ENCODE peak calls at places on chromosome 2, in seven cellular contexts. T, K, C, S, H, R and M are unnamed samples.
A peak's percentile ranks its signal among the peaks of the same experiment; 100 is the strongest.

GRCh38 chr2:98560256-98560771 is 48.0 kb downstream of the COA5 start:
- DNase-seq in K (no peak), H (no peak), C (no peak), T (peak; percentile 91), R (no peak), S (no peak), M (no peak)

GRCh38 chr2:143083636-143084035 is 45.6 kb upstream of the ARHGAP15 start:
- DNase-seq in K (no peak), C (no peak), S (peak; percentile 4), T (peak; percentile 88), H (no peak), R (no peak), M (no peak)

GRCh38 chr2:64730551-64731305 is 77.0 kb upstream of the SERTAD2 start:
- DNase-seq in H (peak; percentile 27), S (no peak), C (no peak), T (peak; percentile 80), K (no peak), R (peak; percentile 67), M (peak; percentile 63)

GRCh38 chr2:33222309-33222708 is 254.1 kb upstream of the RASGRP3 start:
- DNase-seq in R (no peak), C (no peak), T (no peak), H (no peak), K (no peak), S (no peak), M (no peak)

GRCh38 chr2:190266314-190266713 is 53.3 kb downstream of the HIBCH start:
- DNase-seq in H (no peak), C (no peak), R (no peak), K (no peak), T (no peak), S (no peak), M (no peak)

GRCh38 chr2:203126971-203127370 is 111.8 kb upstream of the CYP20A1 start:
- DNase-seq in R (no peak), T (no peak), K (no peak), S (no peak), C (no peak), H (no peak), M (no peak)

GRCh38 chr2:200306969-200307811 is 697 bp downstream of the SPATS2L start:
- DNase-seq in S (no peak), H (peak; percentile 5), R (peak; percentile 55), C (peak; percentile 62), K (no peak), T (peak; percentile 33), M (peak; percentile 4)

GRCh38 chr2:137975280-137976271 is 11.3 kb downstream of the HNMT start:
- DNase-seq in T (no peak), R (peak; percentile 48), C (no peak), K (no peak), S (no peak), H (no peak), M (no peak)

GRCh38 chr2:26838121-26838906 is 9.6 kb upstream of the DPYSL5 start:
- DNase-seq in R (no peak), K (no peak), S (no peak), H (no peak), C (no peak), T (peak; percentile 46), M (no peak)

GRCh38 chr2:143205106-143205764 is 76.0 kb downstream of the ARHGAP15 start:
- DNase-seq in T (peak; percentile 20), S (no peak), H (no peak), C (no peak), R (no peak), K (no peak), M (no peak)

GRCh38 chr2:26178746-26179436 is 6.0 kb downstream of the GAREM2 start:
- DNase-seq in H (no peak), R (peak; percentile 25), C (peak; percentile 78), S (no peak), K (peak; percentile 32), T (peak; percentile 26), M (no peak)

GRCh38 chr2:197092431-197092830 is 165.9 kb upstream of the PGAP1 start:
- DNase-seq in T (peak; percentile 83), R (no peak), S (no peak), K (no peak), H (no peak), C (no peak), M (no peak)

GRCh38 chr2:38655441-38655840 is 10.5 kb upstream of the GALM start:
- DNase-seq in T (no peak), S (no peak), R (no peak), H (no peak), K (no peak), C (no peak), M (no peak)

GRCh38 chr2:119311371-119311770 is 55.3 kb downstream of the C2orf76 start:
- DNase-seq in H (no peak), K (no peak), R (no peak), C (no peak), S (no peak), T (no peak), M (no peak)

GRCh38 chr2:62724886-62725711 is 19.6 kb downstream of the EHBP1 start:
- DNase-seq in R (peak; percentile 24), T (no peak), H (no peak), K (no peak), S (no peak), C (peak; percentile 33), M (peak; percentile 35)

GRCh38 chr2:157596992-157597681 is 31.5 kb downstream of the ACVR1C start:
- DNase-seq in C (peak; percentile 78), S (no peak), K (peak; percentile 33), H (peak; percentile 36), T (peak; percentile 30), R (peak; percentile 45), M (peak; percentile 62)

GRCh38 chr2:211835695-211836094 is 702.9 kb downstream of the ERBB4 start:
- DNase-seq in H (no peak), T (no peak), K (no peak), R (no peak), C (no peak), S (no peak), M (no peak)

GRCh38 chr2:240247868-240248820 is 107.7 kb upstream of the OTOS start:
- DNase-seq in S (no peak), R (peak; percentile 15), H (no peak), K (no peak), T (no peak), C (no peak), M (no peak)